ENCODE peak calls at places on chromosomes 12 and 14, in ten cellular contexts. One of them, this sample, is unnamed.

GRCh38 chr12:47876404-47876960 is 28.3 kb downstream of the VDR start:
- DNase-seq in NCI-H345: no peak
- DNase-seq in LHCN-M2: peak
- DNase-seq in PC-3: no peak
- DNase-seq in nephron progenitor cell: no peak
- DNase-seq in mucosa of gallbladder: no peak
- DNase-seq in mesothelial cell of epicardium: no peak
- DNase-seq in stimulated activated CD4-positive, alpha-beta T cell treated with anti-CD3 and anti-CD28 coated beads, Interleukin-15, amount 100 ng/mL, for 48 hours: no peak
- DNase-seq in Karpas-422: no peak
- DNase-seq in tibial artery: peak
- DNase-seq in this sample: no peak

GRCh38 chr14:101814869-101815268 is 53.4 kb downstream of the PPP2R5C start:
- DNase-seq in mesothelial cell of epicardium: no peak
- DNase-seq in mucosa of gallbladder: no peak
- DNase-seq in Karpas-422: no peak
- DNase-seq in nephron progenitor cell: no peak
- DNase-seq in LHCN-M2: no peak
- DNase-seq in PC-3: no peak
- DNase-seq in NCI-H345: no peak
- DNase-seq in stimulated activated CD4-positive, alpha-beta T cell treated with anti-CD3 and anti-CD28 coated beads, Interleukin-15, amount 100 ng/mL, for 48 hours: no peak
- DNase-seq in tibial artery: no peak
- DNase-seq in this sample: no peak

GRCh38 chr14:99899578-99900178 is 106.5 kb downstream of the EML1 start:
- DNase-seq in PC-3: peak
- DNase-seq in NCI-H345: no peak
- DNase-seq in nephron progenitor cell: no peak
- DNase-seq in stimulated activated CD4-positive, alpha-beta T cell treated with anti-CD3 and anti-CD28 coated beads, Interleukin-15, amount 100 ng/mL, for 48 hours: no peak
- DNase-seq in mesothelial cell of epicardium: no peak
- DNase-seq in LHCN-M2: peak
- DNase-seq in tibial artery: no peak
- DNase-seq in Karpas-422: peak
- DNase-seq in mucosa of gallbladder: no peak
- DNase-seq in this sample: no peak

GRCh38 chr12:19657401-19657800 is 218.1 kb downstream of the AEBP2 start:
- DNase-seq in mucosa of gallbladder: no peak
- DNase-seq in tibial artery: no peak
- DNase-seq in PC-3: no peak
- DNase-seq in NCI-H345: no peak
- DNase-seq in mesothelial cell of epicardium: no peak
- DNase-seq in nephron progenitor cell: no peak
- DNase-seq in LHCN-M2: no peak
- DNase-seq in Karpas-422: peak
- DNase-seq in stimulated activated CD4-positive, alpha-beta T cell treated with anti-CD3 and anti-CD28 coated beads, Interleukin-15, amount 100 ng/mL, for 48 hours: no peak
- DNase-seq in this sample: no peak

GRCh38 chr12:106999444-106999843 is 12.5 kb upstream of the MTERF2 start:
- DNase-seq in Karpas-422: no peak
- DNase-seq in tibial artery: peak
- DNase-seq in mucosa of gallbladder: no peak
- DNase-seq in NCI-H345: no peak
- DNase-seq in mesothelial cell of epicardium: no peak
- DNase-seq in PC-3: no peak
- DNase-seq in stimulated activated CD4-positive, alpha-beta T cell treated with anti-CD3 and anti-CD28 coated beads, Interleukin-15, amount 100 ng/mL, for 48 hours: no peak
- DNase-seq in LHCN-M2: no peak
- DNase-seq in nephron progenitor cell: no peak
- DNase-seq in this sample: no peak

GRCh38 chr14:51620036-51620435 is 31.7 kb upstream of the FRMD6 start:
- DNase-seq in mucosa of gallbladder: no peak
- DNase-seq in tibial artery: no peak
- DNase-seq in mesothelial cell of epicardium: no peak
- DNase-seq in NCI-H345: no peak
- DNase-seq in PC-3: no peak
- DNase-seq in stimulated activated CD4-positive, alpha-beta T cell treated with anti-CD3 and anti-CD28 coated beads, Interleukin-15, amount 100 ng/mL, for 48 hours: no peak
- DNase-seq in LHCN-M2: no peak
- DNase-seq in Karpas-422: no peak
- DNase-seq in nephron progenitor cell: no peak
- DNase-seq in this sample: no peak

GRCh38 chr14:23143911-23144310 is 24.9 kb upstream of the CEBPE start:
- DNase-seq in tibial artery: no peak
- DNase-seq in PC-3: no peak
- DNase-seq in NCI-H345: no peak
- DNase-seq in mesothelial cell of epicardium: no peak
- DNase-seq in Karpas-422: no peak
- DNase-seq in nephron progenitor cell: no peak
- DNase-seq in mucosa of gallbladder: no peak
- DNase-seq in stimulated activated CD4-positive, alpha-beta T cell treated with anti-CD3 and anti-CD28 coated beads, Interleukin-15, amount 100 ng/mL, for 48 hours: no peak
- DNase-seq in LHCN-M2: no peak
- DNase-seq in this sample: no peak

GRCh38 chr14:22540811-22541360 is 48.1 kb downstream of the DAD1 start:
- DNase-seq in mesothelial cell of epicardium: no peak
- DNase-seq in LHCN-M2: no peak
- DNase-seq in Karpas-422: no peak
- DNase-seq in stimulated activated CD4-positive, alpha-beta T cell treated with anti-CD3 and anti-CD28 coated beads, Interleukin-15, amount 100 ng/mL, for 48 hours: no peak
- DNase-seq in PC-3: no peak
- DNase-seq in nephron progenitor cell: no peak
- DNase-seq in NCI-H345: no peak
- DNase-seq in mucosa of gallbladder: no peak
- DNase-seq in tibial artery: no peak
- DNase-seq in this sample: no peak

GRCh38 chr12:52221912-52222457 is 11.1 kb upstream of the KRT7 start:
- DNase-seq in nephron progenitor cell: peak
- DNase-seq in Karpas-422: peak
- DNase-seq in LHCN-M2: peak
- DNase-seq in tibial artery: peak
- DNase-seq in PC-3: peak
- DNase-seq in mucosa of gallbladder: peak
- DNase-seq in NCI-H345: peak
- DNase-seq in stimulated activated CD4-positive, alpha-beta T cell treated with anti-CD3 and anti-CD28 coated beads, Interleukin-15, amount 100 ng/mL, for 48 hours: peak
- DNase-seq in mesothelial cell of epicardium: no peak
- DNase-seq in this sample: peak

This sample was measured in Calu3.